ENCODE peak calls at places on chromosome X, in five cellular contexts. One of them, this sample, is unnamed.

GRCh38 chrX:111322231-111322855 is 52.1 kb upstream of the CAPN6 start:
- DNase-seq in activated gamma-delta T cell treated with Interleukin-2 at 50 U/mL for 16 hours: no peak
- DNase-seq in naive thymus-derived CD4-positive, alpha-beta T cell: no peak
- DNase-seq in NCI-H146: no peak
- DNase-seq in cardiac fibroblast: no peak
- DNase-seq in this sample: no peak

GRCh38 chrX:21745756-21746155 is 12.2 kb downstream of the SMPX start:
- DNase-seq in activated gamma-delta T cell treated with Interleukin-2 at 50 U/mL for 16 hours: peak; percentile 35
- DNase-seq in naive thymus-derived CD4-positive, alpha-beta T cell: peak; percentile 16
- DNase-seq in NCI-H146: peak; percentile 27
- DNase-seq in cardiac fibroblast: peak; percentile 27
- DNase-seq in this sample: peak; percentile 6

GRCh38 chrX:12887767-12888166 is 18.7 kb upstream of the TLR8 start:
- DNase-seq in activated gamma-delta T cell treated with Interleukin-2 at 50 U/mL for 16 hours: no peak
- DNase-seq in naive thymus-derived CD4-positive, alpha-beta T cell: no peak
- DNase-seq in NCI-H146: no peak
- DNase-seq in cardiac fibroblast: no peak
- DNase-seq in this sample: no peak

GRCh38 chrX:43964936-43965335 is 8.3 kb downstream of the NDP start:
- DNase-seq in activated gamma-delta T cell treated with Interleukin-2 at 50 U/mL for 16 hours: no peak
- DNase-seq in naive thymus-derived CD4-positive, alpha-beta T cell: no peak
- DNase-seq in NCI-H146: no peak
- DNase-seq in cardiac fibroblast: no peak
- DNase-seq in this sample: no peak

GRCh38 chrX:67604979-67605703 is 61.3 kb downstream of the AR start:
- DNase-seq in activated gamma-delta T cell treated with Interleukin-2 at 50 U/mL for 16 hours: no peak
- DNase-seq in naive thymus-derived CD4-positive, alpha-beta T cell: no peak
- DNase-seq in NCI-H146: no peak
- DNase-seq in cardiac fibroblast: peak; percentile 84
- DNase-seq in this sample: no peak

GRCh38 chrX:133985164-133986007 is at the start of gene GPC3:
- DNase-seq in activated gamma-delta T cell treated with Interleukin-2 at 50 U/mL for 16 hours: peak; percentile 14
- DNase-seq in naive thymus-derived CD4-positive, alpha-beta T cell: peak; percentile 46
- DNase-seq in NCI-H146: no peak
- DNase-seq in cardiac fibroblast: peak; percentile 49
- DNase-seq in this sample: peak; percentile 34

GRCh38 chrX:134718329-134719317 is 60.4 kb upstream of the PLAC1 start:
- DNase-seq in activated gamma-delta T cell treated with Interleukin-2 at 50 U/mL for 16 hours: no peak
- DNase-seq in naive thymus-derived CD4-positive, alpha-beta T cell: peak; percentile 6
- DNase-seq in NCI-H146: no peak
- DNase-seq in cardiac fibroblast: peak; percentile 93
- DNase-seq in this sample: no peak

GRCh38 chrX:47831788-47832187 is 4.9 kb upstream of the ZNF81 start:
- DNase-seq in activated gamma-delta T cell treated with Interleukin-2 at 50 U/mL for 16 hours: peak; percentile 55
- DNase-seq in naive thymus-derived CD4-positive, alpha-beta T cell: peak; percentile 43
- DNase-seq in NCI-H146: peak; percentile 46
- DNase-seq in cardiac fibroblast: peak; percentile 33
- DNase-seq in this sample: peak; percentile 41

GRCh38 chrX:132615396-132616131 is 126.7 kb upstream of the MBNL3 start:
- DNase-seq in activated gamma-delta T cell treated with Interleukin-2 at 50 U/mL for 16 hours: peak; percentile 38
- DNase-seq in naive thymus-derived CD4-positive, alpha-beta T cell: peak; percentile 31
- DNase-seq in NCI-H146: peak; percentile 31
- DNase-seq in cardiac fibroblast: peak; percentile 51
- DNase-seq in this sample: peak; percentile 6

GRCh38 chrX:80120335-80120734 is 105.8 kb downstream of the TBX22 start:
- DNase-seq in activated gamma-delta T cell treated with Interleukin-2 at 50 U/mL for 16 hours: no peak
- DNase-seq in naive thymus-derived CD4-positive, alpha-beta T cell: no peak
- DNase-seq in NCI-H146: no peak
- DNase-seq in cardiac fibroblast: no peak
- DNase-seq in this sample: no peak

GRCh38 chrX:45781901-45782553 is 581.4 kb upstream of the DIPK2B start:
- DNase-seq in activated gamma-delta T cell treated with Interleukin-2 at 50 U/mL for 16 hours: no peak
- DNase-seq in naive thymus-derived CD4-positive, alpha-beta T cell: no peak
- DNase-seq in NCI-H146: peak; percentile 54
- DNase-seq in cardiac fibroblast: peak; percentile 73
- DNase-seq in this sample: no peak

GRCh38 chrX:108468486-108468885 is 28.8 kb downstream of the COL4A5 start:
- DNase-seq in activated gamma-delta T cell treated with Interleukin-2 at 50 U/mL for 16 hours: no peak
- DNase-seq in naive thymus-derived CD4-positive, alpha-beta T cell: no peak
- DNase-seq in NCI-H146: no peak
- DNase-seq in cardiac fibroblast: peak; percentile 32
- DNase-seq in this sample: no peak

GRCh38 chrX:47854474-47854873 is 17.8 kb downstream of the ZNF81 start:
- DNase-seq in activated gamma-delta T cell treated with Interleukin-2 at 50 U/mL for 16 hours: no peak
- DNase-seq in naive thymus-derived CD4-positive, alpha-beta T cell: peak; percentile 46
- DNase-seq in NCI-H146: peak; percentile 12
- DNase-seq in cardiac fibroblast: peak; percentile 54
- DNase-seq in this sample: no peak

GRCh38 chrX:148500428-148501120 is at the start of gene AFF2:
- DNase-seq in activated gamma-delta T cell treated with Interleukin-2 at 50 U/mL for 16 hours: peak; percentile 23
- DNase-seq in naive thymus-derived CD4-positive, alpha-beta T cell: peak; percentile 28
- DNase-seq in NCI-H146: peak; percentile 18
- DNase-seq in cardiac fibroblast: peak; percentile 21
- DNase-seq in this sample: peak; percentile 8

GRCh38 chrX:42392846-42393245 is 385.1 kb downstream of the PPP1R2C start:
- DNase-seq in activated gamma-delta T cell treated with Interleukin-2 at 50 U/mL for 16 hours: no peak
- DNase-seq in naive thymus-derived CD4-positive, alpha-beta T cell: no peak
- DNase-seq in NCI-H146: no peak
- DNase-seq in cardiac fibroblast: no peak
- DNase-seq in this sample: no peak

GRCh38 chrX:154827194-154827593 is 7.3 kb downstream of the SMIM9 start:
- DNase-seq in activated gamma-delta T cell treated with Interleukin-2 at 50 U/mL for 16 hours: no peak
- DNase-seq in naive thymus-derived CD4-positive, alpha-beta T cell: no peak
- DNase-seq in NCI-H146: no peak
- DNase-seq in cardiac fibroblast: no peak
- DNase-seq in this sample: no peak

GRCh38 chrX:981791-982626 is 230.4 kb downstream of the CRLF2 start:
- DNase-seq in activated gamma-delta T cell treated with Interleukin-2 at 50 U/mL for 16 hours: no peak
- DNase-seq in naive thymus-derived CD4-positive, alpha-beta T cell: no peak
- DNase-seq in NCI-H146: no peak
- DNase-seq in cardiac fibroblast: no peak
- DNase-seq in this sample: no peak

GRCh38 chrX:13123857-13124345 is 79.5 kb upstream of the FAM9C start:
- DNase-seq in activated gamma-delta T cell treated with Interleukin-2 at 50 U/mL for 16 hours: no peak
- DNase-seq in naive thymus-derived CD4-positive, alpha-beta T cell: peak; percentile 18
- DNase-seq in NCI-H146: no peak
- DNase-seq in cardiac fibroblast: peak; percentile 39
- DNase-seq in this sample: no peak

GRCh38 chrX:153827903-153828302 is 2.4 kb downstream of the PDZD4 start:
- DNase-seq in activated gamma-delta T cell treated with Interleukin-2 at 50 U/mL for 16 hours: no peak
- DNase-seq in naive thymus-derived CD4-positive, alpha-beta T cell: no peak
- DNase-seq in NCI-H146: no peak
- DNase-seq in cardiac fibroblast: no peak
- DNase-seq in this sample: no peak

GRCh38 chrX:132294192-132294591 is 74.9 kb upstream of the RAP2C start:
- DNase-seq in activated gamma-delta T cell treated with Interleukin-2 at 50 U/mL for 16 hours: no peak
- DNase-seq in naive thymus-derived CD4-positive, alpha-beta T cell: no peak
- DNase-seq in NCI-H146: no peak
- DNase-seq in cardiac fibroblast: no peak
- DNase-seq in this sample: no peak

This sample was measured in CD8-positive, alpha-beta memory T cell.